ENCODE peak calls at places on chromosomes 5 and 9, in six cellular contexts. V is EH; Z is type B pancreatic cell; A is CD8-positive, alpha-beta T cell; K is globus pallidus; T is T-helper 2 cell. I is an unnamed sample.
A peak's percentile ranks its signal among the peaks of the same experiment; 100 is the strongest.

GRCh38 chr9:71352837-71353236 is 231.4 kb upstream of the TRPM3 start:
- DNase-seq in Z (no peak), T (no peak), A (no peak), K (no peak), V (no peak), I (no peak)

GRCh38 chr9:534886-535285 is 306.6 kb upstream of the DMRT1 start:
- DNase-seq in T (no peak), A (no peak), V (no peak), K (peak; percentile 92), Z (no peak), I (peak; percentile 79)

GRCh38 chr5:179504191-179504590 is 46.2 kb upstream of the RUFY1 start:
- DNase-seq in A (no peak), K (no peak), V (peak; percentile 22), T (no peak), Z (no peak), I (no peak)

GRCh38 chr5:15943487-15943886 is 236.1 kb downstream of the MARCHF11 start:
- DNase-seq in Z (no peak), T (no peak), A (no peak), K (no peak), V (peak; percentile 78), I (no peak)

GRCh38 chr9:26292943-26293342 is 599.7 kb downstream of the CAAP1 start:
- DNase-seq in Z (no peak), V (peak; percentile 92), K (no peak), A (no peak), T (no peak), I (no peak)

GRCh38 chr5:178438746-178439260 is 151.4 kb downstream of the COL23A1 start:
- DNase-seq in V (no peak), Z (peak; percentile 45), K (no peak), T (no peak), A (no peak), I (no peak)

GRCh38 chr9:14865206-14865605 is 45.0 kb downstream of the FREM1 start:
- DNase-seq in K (no peak), T (no peak), A (no peak), V (no peak), Z (no peak), I (no peak)

GRCh38 chr9:78103971-78104433 is 72.4 kb upstream of the GNAQ start:
- DNase-seq in K (no peak), A (no peak), T (no peak), Z (no peak), V (no peak), I (no peak)

GRCh38 chr5:159444441-159445082 is 114.3 kb upstream of the IL12B start:
- DNase-seq in K (peak; percentile 17), A (no peak), V (peak; percentile 76), Z (no peak), T (no peak), I (no peak)

GRCh38 chr9:137178201-137178938 is 6.5 kb upstream of the TMEM210 start:
- DNase-seq in V (peak; percentile 47), K (no peak), T (no peak), Z (no peak), A (no peak), I (no peak)

GRCh38 chr5:18764161-18764560 is 1129.9 kb downstream of the TAF11L14 start:
- DNase-seq in A (no peak), K (no peak), T (no peak), Z (no peak), V (no peak), I (no peak)

GRCh38 chr9:115109486-115109885 is 8.5 kb downstream of the TNC start:
- DNase-seq in Z (no peak), T (no peak), V (peak; percentile 90), A (no peak), K (no peak), I (no peak)

GRCh38 chr5:172407241-172407691 is 47.1 kb downstream of the SH3PXD2B start:
- DNase-seq in Z (no peak), T (no peak), K (no peak), A (no peak), V (peak; percentile 56), I (no peak)

GRCh38 chr9:109401169-109401989 is 80.5 kb upstream of the EPB41L4B start:
- DNase-seq in V (peak; percentile 41), K (peak; percentile 3), Z (peak; percentile 76), T (no peak), A (no peak), I (peak; percentile 62)

GRCh38 chr9:33737811-33738606 is 57.4 kb upstream of the PRSS3 start:
- DNase-seq in Z (no peak), K (no peak), A (no peak), T (no peak), V (peak; percentile 71), I (no peak)

GRCh38 chr9:106310782-106311181 is 552.2 kb upstream of the ZNF462 start:
- DNase-seq in T (no peak), A (no peak), V (no peak), Z (no peak), K (no peak), I (no peak)

GRCh38 chr5:39074009-39074886 is at the start of gene RICTOR:
- DNase-seq in T (peak; percentile 86), Z (peak; percentile 92), A (peak; percentile 87), K (peak; percentile 94), V (peak; percentile 89), I (peak; percentile 93)